ENCODE peak calls at places on chromosomes 16 and 17, in ten cellular contexts. X is NCI-H1694; R is NCI-H1105 treated with DMSO at 0.1 percent for 48 hours; I is HCEC 1CT; F is MV-4-11; B is HepG2; P is activated T-helper 1 cell treated with anti-CD3 and anti-CD28 coated beads, Interleukin-12 subunit alpha, Interleukin-12 subunit beta, Interleukin-2, Interleukin-4 antibody, amounts not matched to agents 30 ng/mL and 10 ng/mL and 1 ng/mL, durations not matched to agents 14 hours and 24 hours and 36 hours; Q is T-helper 2 cell; H is NCI-H2081; Z is stimulated activated naive CD8-positive, alpha-beta T cell treated with anti-CD3 and anti-CD28 coated beads, Interleukin-15, amount 100 ng/mL, for 72 hours. U is an unnamed sample.

GRCh38 chr16:23863511-23864422 is 28.0 kb downstream of the PRKCB start:
- DNase-seq in X (no peak), R (no peak), I (no peak), F (peak), B (peak), P (peak), Q (no peak), H (no peak), Z (no peak), U (no peak)

GRCh38 chr17:45868276-45868675 is 23.6 kb downstream of the SPPL2C start:
- DNase-seq in X (no peak), R (no peak), I (no peak), F (peak), B (no peak), P (no peak), Q (no peak), H (no peak), Z (no peak), U (peak)

GRCh38 chr17:45783593-45784292 is 377 bp upstream of the CRHR1 start:
- DNase-seq in X (peak), R (peak), I (no peak), F (no peak), B (no peak), P (no peak), Q (no peak), H (peak), Z (peak), U (no peak)

GRCh38 chr16:84768061-84768797 is 51.6 kb upstream of the CRISPLD2 start:
- DNase-seq in X (no peak), R (no peak), I (no peak), F (no peak), B (no peak), P (no peak), Q (no peak), H (no peak), Z (no peak), U (no peak)

GRCh38 chr17:7838291-7839075 is 4.5 kb downstream of the KDM6B start:
- DNase-seq in X (peak), R (peak), I (peak), F (peak), B (peak), P (no peak), Q (no peak), H (peak), Z (peak), U (no peak)

GRCh38 chr17:45261577-45262515 is at the start of gene SPATA32:
- DNase-seq in X (no peak), R (peak), I (no peak), F (no peak), B (no peak), P (peak), Q (peak), H (no peak), Z (peak), U (no peak)

GRCh38 chr17:78526231-78527025 is 50.8 kb downstream of the DNAH17 start:
- DNase-seq in X (no peak), R (no peak), I (no peak), F (no peak), B (no peak), P (no peak), Q (no peak), H (no peak), Z (no peak), U (no peak)

GRCh38 chr16:886802-887731 is 83.7 kb downstream of the LMF1 start:
- DNase-seq in X (no peak), R (no peak), I (no peak), F (no peak), B (no peak), P (no peak), Q (peak), H (no peak), Z (no peak), U (no peak)

GRCh38 chr17:74736423-74737298 is at the start of gene RAB37:
- DNase-seq in X (peak), R (no peak), I (no peak), F (peak), B (peak), P (peak), Q (peak), H (no peak), Z (peak), U (no peak)

GRCh38 chr16:22787456-22788189 is 26.3 kb upstream of the HS3ST2 start:
- DNase-seq in X (no peak), R (no peak), I (peak), F (peak), B (no peak), P (no peak), Q (no peak), H (no peak), Z (no peak), U (peak)

GRCh38 chr17:352421-353212 is at the start of gene RPH3AL:
- DNase-seq in X (peak), R (no peak), I (no peak), F (peak), B (peak), P (no peak), Q (no peak), H (no peak), Z (no peak), U (no peak)

GRCh38 chr16:57618306-57619132 is 9.9 kb upstream of the ADGRG1 start:
- DNase-seq in X (no peak), R (no peak), I (peak), F (no peak), B (no peak), P (no peak), Q (no peak), H (no peak), Z (no peak), U (no peak)

GRCh38 chr17:57853695-57854094 is 3.9 kb upstream of the MRPS23 start:
- DNase-seq in X (no peak), R (no peak), I (no peak), F (no peak), B (no peak), P (no peak), Q (no peak), H (no peak), Z (no peak), U (no peak)

GRCh38 chr16:10078541-10078949 is 103.7 kb downstream of the GRIN2A start:
- DNase-seq in X (peak), R (no peak), I (no peak), F (no peak), B (peak), P (no peak), Q (no peak), H (no peak), Z (no peak), U (no peak)

GRCh38 chr16:21663889-21664647 is at the start of gene OTOA:
- DNase-seq in X (no peak), R (no peak), I (no peak), F (no peak), B (no peak), P (no peak), Q (peak), H (no peak), Z (peak), U (no peak)

GRCh38 chr16:2960183-2961010 is 3.7 kb upstream of the KREMEN2 start:
- DNase-seq in X (no peak), R (no peak), I (no peak), F (no peak), B (no peak), P (no peak), Q (no peak), H (no peak), Z (no peak), U (no peak)

GRCh38 chr17:4249452-4250029 is 14.2 kb downstream of the ANKFY1 start:
- DNase-seq in X (no peak), R (no peak), I (peak), F (peak), B (peak), P (no peak), Q (no peak), H (no peak), Z (no peak), U (no peak)

GRCh38 chr17:29079887-29080286 is 36.9 kb downstream of the PIPOX start:
- DNase-seq in X (no peak), R (no peak), I (no peak), F (no peak), B (no peak), P (no peak), Q (no peak), H (no peak), Z (no peak), U (no peak)

GRCh38 chr16:30350134-30350871 is 4.8 kb downstream of the CD2BP2 start:
- DNase-seq in X (no peak), R (no peak), I (no peak), F (peak), B (no peak), P (no peak), Q (no peak), H (no peak), Z (peak), U (no peak)

GRCh38 chr17:83064732-83065659 is 14.4 kb upstream of the METRNL start:
- DNase-seq in X (no peak), R (no peak), I (no peak), F (no peak), B (no peak), P (no peak), Q (peak), H (no peak), Z (no peak), U (no peak)

GRCh38 chr17:1312261-1312870 is 32.9 kb downstream of the TRARG1 start:
- DNase-seq in X (peak), R (peak), I (no peak), F (no peak), B (peak), P (no peak), Q (no peak), H (no peak), Z (peak), U (no peak)

GRCh38 chr17:30084773-30085172 is 31.8 kb upstream of the NSRP1 start:
- DNase-seq in X (no peak), R (no peak), I (no peak), F (no peak), B (no peak), P (no peak), Q (no peak), H (no peak), Z (no peak), U (no peak)

GRCh38 chr17:63772801-63773271 is 561 bp downstream of the CCDC47 start:
- DNase-seq in X (no peak), R (no peak), I (no peak), F (no peak), B (peak), P (no peak), Q (no peak), H (peak), Z (no peak), U (no peak)

GRCh38 chr17:27471321-27472269 is 15.3 kb downstream of the KSR1 start:
- DNase-seq in X (no peak), R (no peak), I (no peak), F (no peak), B (no peak), P (peak), Q (no peak), H (no peak), Z (peak), U (no peak)

GRCh38 chr17:28344435-28344901 is 8.9 kb downstream of the TNFAIP1 start:
- DNase-seq in X (no peak), R (no peak), I (no peak), F (no peak), B (no peak), P (no peak), Q (no peak), H (no peak), Z (no peak), U (no peak)

GRCh38 chr17:80303824-80304223 is 43.2 kb downstream of the RNF213 start:
- DNase-seq in X (no peak), R (no peak), I (no peak), F (no peak), B (no peak), P (no peak), Q (no peak), H (no peak), Z (no peak), U (no peak)

GRCh38 chr16:89357055-89357454 is 133.3 kb downstream of the ANKRD11 start:
- DNase-seq in X (no peak), R (no peak), I (no peak), F (no peak), B (peak), P (no peak), Q (no peak), H (no peak), Z (peak), U (no peak)

GRCh38 chr17:7634384-7634783 is 4.4 kb downstream of the SHBG start:
- DNase-seq in X (peak), R (peak), I (peak), F (no peak), B (no peak), P (no peak), Q (no peak), H (no peak), Z (no peak), U (no peak)